ENCODE peak calls at places on chromosomes 6 and 20, in four cellular contexts. H, P, E and I are unnamed samples.

GRCh38 chr6:112480551-112480950 is 133.4 kb downstream of the RFPL4B start:
- DNase-seq in H (no peak), P (peak; percentile 69), E (no peak), I (peak; percentile 75)

GRCh38 chr20:21719592-21720214 is 14.2 kb downstream of the PAX1 start:
- DNase-seq in H (peak; percentile 76), P (peak; percentile 63), E (peak; percentile 23), I (peak; percentile 77)

GRCh38 chr6:137277971-137278602 is 58.9 kb upstream of the IFNGR1 start:
- DNase-seq in H (no peak), P (peak; percentile 26), E (no peak), I (peak; percentile 72)

GRCh38 chr20:39289316-39289715 is 327.2 kb downstream of the DHX35 start:
- DNase-seq in H (no peak), P (no peak), E (no peak), I (no peak)

GRCh38 chr6:35048031-35048613 is 93.0 kb downstream of the TCP11 start:
- DNase-seq in H (no peak), P (no peak), E (no peak), I (no peak)

GRCh38 chr6:27592481-27593199 is 119.7 kb upstream of the ZNF184 start:
- DNase-seq in H (peak; percentile 59), P (no peak), E (no peak), I (peak; percentile 75)

GRCh38 chr6:10403385-10404106 is 11.3 kb downstream of the TFAP2A start:
- DNase-seq in H (no peak), P (peak; percentile 89), E (no peak), I (peak; percentile 97)

GRCh38 chr6:26286168-26286854 is 78.7 kb upstream of the BTN3A2 start:
- DNase-seq in H (peak; percentile 73), P (no peak), E (peak; percentile 78), I (peak; percentile 66)

GRCh38 chr6:52598123-52598823 is 21.4 kb upstream of the TRAM2 start:
- DNase-seq in H (no peak), P (peak; percentile 52), E (no peak), I (peak; percentile 56)

GRCh38 chr20:14470231-14470894 is 133.0 kb upstream of the FLRT3 start:
- DNase-seq in H (no peak), P (no peak), E (no peak), I (no peak)

GRCh38 chr20:3786665-3787639 is at the start of gene CENPB:
- DNase-seq in H (no peak), P (peak; percentile 92), E (peak; percentile 89), I (peak; percentile 89)

GRCh38 chr6:105799051-105799450 is 287.1 kb upstream of the PRDM1 start:
- DNase-seq in H (no peak), P (no peak), E (no peak), I (no peak)

GRCh38 chr6:2448826-2449571 is 203.6 kb upstream of the GMDS start:
- DNase-seq in H (peak; percentile 22), P (peak; percentile 68), E (no peak), I (peak; percentile 81)

GRCh38 chr20:48007356-48007755 is 222.1 kb upstream of the SULF2 start:
- DNase-seq in H (no peak), P (no peak), E (no peak), I (no peak)

GRCh38 chr20:33909331-33909921 is 84.3 kb upstream of the RALY start:
- DNase-seq in H (no peak), P (peak; percentile 61), E (no peak), I (peak; percentile 55)

GRCh38 chr6:113364781-113365545 is 492.2 kb upstream of the MARCKS start:
- DNase-seq in H (no peak), P (no peak), E (no peak), I (peak; percentile 45)

GRCh38 chr20:62352402-62353288 is 14.5 kb downstream of the LAMA5 start:
- DNase-seq in H (no peak), P (peak; percentile 86), E (no peak), I (peak; percentile 54)

GRCh38 chr20:5580940-5581708 is 169.1 kb upstream of the SHLD1 start:
- DNase-seq in H (no peak), P (no peak), E (no peak), I (no peak)

GRCh38 chr6:153790048-153790447 is 249.0 kb upstream of the OPRM1 start:
- DNase-seq in H (no peak), P (peak; percentile 22), E (no peak), I (peak; percentile 85)

GRCh38 chr20:5065489-5066383 is 54.0 kb downstream of the PCNA start:
- DNase-seq in H (no peak), P (peak; percentile 95), E (no peak), I (peak; percentile 99)

GRCh38 chr6:33837971-33838665 is 34.3 kb upstream of the MLN start:
- DNase-seq in H (no peak), P (peak; percentile 62), E (no peak), I (peak; percentile 75)

GRCh38 chr20:46559685-46560440 is 9.4 kb upstream of the OCSTAMP start:
- DNase-seq in H (no peak), P (no peak), E (no peak), I (no peak)

GRCh38 chr20:45268531-45268930 is 14.2 kb upstream of the SLPI start:
- DNase-seq in H (no peak), P (no peak), E (no peak), I (peak; percentile 31)

GRCh38 chr6:38404900-38405556 is 234.7 kb downstream of the BTBD9 start:
- DNase-seq in H (no peak), P (peak; percentile 84), E (no peak), I (peak; percentile 92)

GRCh38 chr20:47071646-47072185 is 177.1 kb downstream of the EYA2 start:
- DNase-seq in H (no peak), P (no peak), E (no peak), I (no peak)

GRCh38 chr6:148343383-148343782 is 745 bp downstream of the SASH1 start:
- DNase-seq in H (no peak), P (no peak), E (no peak), I (no peak)

GRCh38 chr20:56429496-56429895 is 17.4 kb downstream of the CASS4 start:
- DNase-seq in H (no peak), P (no peak), E (no peak), I (peak; percentile 18)

GRCh38 chr6:106527979-106528378 is 101.3 kb downstream of the RTN4IP1 start:
- DNase-seq in H (no peak), P (peak; percentile 82), E (no peak), I (peak; percentile 95)

GRCh38 chr6:123526128-123526527 is 110.6 kb downstream of the TRDN start:
- DNase-seq in H (no peak), P (no peak), E (no peak), I (no peak)

GRCh38 chr6:19879663-19880062 is 42.5 kb downstream of the ID4 start:
- DNase-seq in H (no peak), P (no peak), E (no peak), I (peak; percentile 11)

GRCh38 chr20:62020935-62021701 is 44.6 kb downstream of the TAF4 start:
- DNase-seq in H (no peak), P (no peak), E (no peak), I (no peak)

GRCh38 chr20:21008951-21009350 is 97.2 kb downstream of the LINC00237 start:
- DNase-seq in H (no peak), P (no peak), E (no peak), I (no peak)

GRCh38 chr20:22949710-22950109 is 85.4 kb upstream of the SSTR4 start:
- DNase-seq in H (no peak), P (no peak), E (no peak), I (peak; percentile 14)

GRCh38 chr6:63418741-63419140 is 99.0 kb upstream of the LGSN start:
- DNase-seq in H (no peak), P (no peak), E (no peak), I (no peak)

GRCh38 chr20:63863798-63864544 is 1.1 kb upstream of the TPD52L2 start:
- DNase-seq in H (no peak), P (peak; percentile 78), E (peak; percentile 70), I (peak; percentile 78)

GRCh38 chr6:3280866-3281465 is 22.2 kb downstream of the PSMG4 start:
- DNase-seq in H (no peak), P (no peak), E (no peak), I (no peak)

GRCh38 chr20:4488407-4489339 is 233.0 kb upstream of the PRND start:
- DNase-seq in H (no peak), P (peak; percentile 43), E (no peak), I (peak; percentile 84)

GRCh38 chr6:52759085-52759484 is 4.2 kb downstream of the GSTA2 start:
- DNase-seq in H (no peak), P (no peak), E (no peak), I (no peak)

GRCh38 chr6:15493437-15494168 is 169.2 kb downstream of the DTNBP1 start:
- DNase-seq in H (no peak), P (no peak), E (no peak), I (no peak)